ENCODE peak calls at places on chromosomes 3 and 15, in seven cellular contexts. V is brain microvascular endothelial cell, O is cardiac fibroblast, L is breast epithelium, Z is NT2/D1, P is psoas muscle, W is fibroblast of the aortic adventitia. J is an unnamed sample.

GRCh38 chr3:169454823-169455222 is 208.7 kb downstream of the MECOM start:
- DNase-seq in P (no peak), L (no peak), W (peak), V (peak), Z (no peak), O (peak), J (no peak)

GRCh38 chr3:48503406-48504050 is 446 bp downstream of the SHISA5 start:
- DNase-seq in Z (peak), P (peak), O (peak), V (peak), W (peak), L (no peak), J (no peak)

GRCh38 chr3:155332668-155333160 is 39.2 kb upstream of the STRIT1 start:
- DNase-seq in P (no peak), V (no peak), W (no peak), O (no peak), Z (no peak), L (no peak), J (no peak)

GRCh38 chr15:88401269-88401971 is 65.8 kb downstream of the MRPL46 start:
- DNase-seq in O (no peak), V (no peak), Z (no peak), P (no peak), W (peak), L (no peak), J (no peak)

GRCh38 chr3:98592345-98592935 is 971 bp downstream of the CPOX start:
- DNase-seq in L (no peak), W (no peak), Z (no peak), V (no peak), O (no peak), P (no peak), J (no peak)

GRCh38 chr3:153028336-153028735 is 133.7 kb upstream of the RAP2B start:
- DNase-seq in W (peak), Z (no peak), L (no peak), O (peak), P (no peak), V (no peak), J (no peak)

GRCh38 chr3:58623961-58624360 is 42.6 kb downstream of the FAM3D start:
- DNase-seq in V (no peak), L (no peak), O (peak), P (no peak), Z (no peak), W (peak), J (no peak)

GRCh38 chr3:108472011-108472591 is 38.3 kb downstream of the MYH15 start:
- DNase-seq in W (peak), L (no peak), P (no peak), V (peak), O (peak), Z (no peak), J (peak)

GRCh38 chr3:127073931-127074820 is 91.3 kb downstream of the PLXNA1 start:
- DNase-seq in W (peak), L (no peak), O (peak), Z (no peak), V (peak), P (peak), J (no peak)

GRCh38 chr3:62679988-62680387 is 195.2 kb downstream of the CADPS start:
- DNase-seq in Z (no peak), V (no peak), P (no peak), O (no peak), W (no peak), L (no peak), J (no peak)

GRCh38 chr3:78745847-78746246 is 1022.0 kb downstream of the ROBO1 start:
- DNase-seq in V (no peak), L (no peak), P (no peak), Z (no peak), W (no peak), O (no peak), J (no peak)

GRCh38 chr3:188948658-188949400 is 222.9 kb upstream of the TPRG1 start:
- DNase-seq in P (no peak), L (no peak), Z (peak), V (peak), W (peak), O (peak), J (peak)

GRCh38 chr3:141104151-141104741 is 53.1 kb downstream of the SPSB4 start:
- DNase-seq in Z (no peak), W (no peak), L (no peak), V (no peak), O (no peak), P (no peak), J (no peak)

GRCh38 chr3:100129944-100130343 is 15.6 kb upstream of the FILIP1L start:
- DNase-seq in O (no peak), V (no peak), Z (no peak), L (no peak), P (no peak), W (no peak), J (no peak)

GRCh38 chr3:48661501-48662139 is 1.1 kb downstream of the CELSR3 start:
- DNase-seq in O (peak), L (peak), P (peak), V (peak), Z (no peak), W (peak), J (peak)

GRCh38 chr15:29270169-29270955 is 740 bp upstream of the NSMCE3 start:
- DNase-seq in P (no peak), L (no peak), O (peak), V (no peak), W (peak), Z (no peak), J (no peak)

GRCh38 chr3:142470826-142471225 is 23.0 kb upstream of the XRN1 start:
- DNase-seq in L (no peak), V (no peak), P (no peak), Z (no peak), O (no peak), W (no peak), J (no peak)

GRCh38 chr3:37920156-37920686 is 58.5 kb downstream of the CTDSPL start:
- DNase-seq in P (no peak), L (no peak), V (no peak), O (no peak), W (no peak), Z (no peak), J (no peak)

GRCh38 chr15:58147151-58147550 is 9.0 kb downstream of the AQP9 start:
- DNase-seq in Z (no peak), W (no peak), P (no peak), V (no peak), O (no peak), L (no peak), J (no peak)

GRCh38 chr15:99961011-99961441 is 227.8 kb upstream of the LYSMD4 start:
- DNase-seq in W (no peak), O (peak), Z (no peak), V (peak), L (peak), P (no peak), J (no peak)

GRCh38 chr3:67678665-67679064 is 24.3 kb upstream of the SUCLG2 start:
- DNase-seq in V (no peak), L (no peak), W (no peak), P (no peak), Z (no peak), O (no peak), J (no peak)

GRCh38 chr15:33068007-33068441 is 126.5 kb downstream of the FMN1 start:
- DNase-seq in V (peak), Z (no peak), W (no peak), L (peak), P (peak), O (no peak), J (peak)

GRCh38 chr3:136750209-136750921 is 1.8 kb downstream of the STAG1 start:
- DNase-seq in L (no peak), P (no peak), W (peak), V (no peak), Z (no peak), O (no peak), J (no peak)

GRCh38 chr3:107994181-107994580 is 96.7 kb downstream of the CD47 start:
- DNase-seq in W (no peak), Z (no peak), O (no peak), V (no peak), P (no peak), L (no peak), J (no peak)

GRCh38 chr15:86863226-86863915 is 783.7 kb downstream of the AGBL1 start:
- DNase-seq in Z (peak), L (no peak), O (no peak), V (peak), W (peak), P (peak), J (no peak)

GRCh38 chr3:175342196-175342595 is 483.1 kb downstream of the NAALADL2 start:
- DNase-seq in P (no peak), Z (no peak), O (no peak), V (peak), W (peak), L (no peak), J (no peak)

GRCh38 chr3:195263193-195263924 is 7.6 kb downstream of the XXYLT1 start:
- DNase-seq in O (no peak), Z (no peak), L (no peak), V (no peak), W (no peak), P (no peak), J (peak)

GRCh38 chr3:154852515-154852914 is 227.6 kb upstream of the MME start:
- DNase-seq in V (no peak), W (no peak), P (no peak), O (no peak), L (no peak), Z (no peak), J (no peak)

DNA sequence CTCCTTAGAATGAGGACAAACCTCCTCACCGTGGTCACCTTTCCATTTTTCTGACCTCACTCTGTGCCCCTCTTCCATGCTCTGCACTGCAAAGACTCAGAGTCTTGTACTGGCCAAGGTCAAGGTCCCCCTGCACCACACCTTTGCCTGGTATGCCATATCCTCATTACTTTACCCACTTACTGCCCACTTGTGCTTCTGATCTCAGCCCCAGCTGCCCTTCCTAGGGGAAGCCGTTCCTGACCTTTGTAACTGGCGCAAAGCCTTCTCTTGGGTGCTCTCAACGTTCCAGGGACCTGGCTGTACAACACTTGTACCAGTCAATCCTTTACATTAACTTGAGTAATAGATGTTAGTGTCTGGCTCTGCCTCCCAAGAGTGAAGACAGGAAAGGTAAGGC is 256.0 kb downstream of the SV2B start:
- DNase-seq in Z (no peak), V (no peak), P (no peak), L (no peak), O (no peak), W (no peak), J (no peak)
- H3K4me3 ChIP-seq in Z (no peak), V (no peak), P (no peak), L (no peak), O (no peak), W (no peak), J (no peak)

GRCh38 chr3:158920375-158920774 is 118.5 kb downstream of the MFSD1 start:
- DNase-seq in V (no peak), O (no peak), W (no peak), Z (no peak), P (no peak), L (no peak), J (no peak)
- H3K4me3 ChIP-seq in V (no peak), O (no peak), W (no peak), Z (no peak), P (no peak), L (no peak), J (no peak)

DNA sequence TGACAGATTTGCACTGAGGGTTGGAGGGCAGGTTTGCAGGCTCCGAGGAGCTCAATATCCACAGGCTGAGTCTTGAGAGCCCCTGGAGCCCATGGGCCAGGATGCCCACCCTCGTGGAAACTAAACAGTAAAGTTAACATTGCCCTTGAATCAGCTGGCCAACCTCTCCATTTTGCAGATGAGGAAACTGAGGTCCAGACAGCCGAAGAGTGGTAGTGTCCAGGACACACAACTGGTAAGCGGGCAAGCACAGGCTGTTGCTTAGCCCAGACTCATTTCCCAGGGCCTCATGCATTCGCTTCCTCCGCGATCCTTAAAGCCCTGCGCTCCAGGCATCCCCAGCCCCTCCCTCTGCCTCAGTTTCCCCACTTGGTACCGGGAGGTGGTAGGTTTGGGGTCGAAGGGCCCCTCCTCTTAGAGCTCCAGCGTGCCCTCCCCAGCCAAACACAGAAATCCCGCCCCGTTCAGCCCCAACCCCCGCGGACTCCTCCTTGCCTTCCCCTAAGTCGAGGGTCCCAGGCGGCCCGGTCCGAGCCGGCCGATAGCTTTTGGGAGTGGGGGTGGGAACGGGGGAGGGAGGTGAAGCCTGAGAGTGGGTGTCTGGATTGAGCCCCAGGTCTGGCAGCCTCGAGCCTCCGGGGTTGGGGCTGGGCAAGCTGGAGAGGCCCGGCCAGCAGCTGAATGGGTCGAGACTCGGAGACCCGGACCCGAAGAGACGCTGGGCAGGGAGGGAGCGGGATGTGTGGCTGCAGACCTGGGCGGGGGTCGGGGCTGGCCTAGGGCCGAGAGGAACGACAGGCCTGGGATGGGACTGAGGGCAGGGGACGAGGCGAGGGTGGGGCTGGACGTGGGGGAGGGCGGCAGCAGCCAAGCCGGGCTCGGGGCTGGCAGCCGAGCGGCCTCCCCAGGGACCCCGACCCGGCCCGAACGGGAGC is 3.6 kb downstream of the PTH1R start:
- DNase-seq in V (no peak), O (no peak), Z (no peak), L (no peak), W (no peak), P (no peak), J (no peak)
- H3K4me3 ChIP-seq in V (peak), O (peak), Z (peak), L (peak), W (no peak), P (peak), J (no peak)

GRCh38 chr3:12780776-12781175 is 15.7 kb upstream of the CAND2 start:
- DNase-seq in V (no peak), O (no peak), W (no peak), L (no peak), P (no peak), Z (no peak), J (no peak)
- H3K4me3 ChIP-seq in V (no peak), O (no peak), W (no peak), L (no peak), P (no peak), Z (no peak), J (no peak)

DNA sequence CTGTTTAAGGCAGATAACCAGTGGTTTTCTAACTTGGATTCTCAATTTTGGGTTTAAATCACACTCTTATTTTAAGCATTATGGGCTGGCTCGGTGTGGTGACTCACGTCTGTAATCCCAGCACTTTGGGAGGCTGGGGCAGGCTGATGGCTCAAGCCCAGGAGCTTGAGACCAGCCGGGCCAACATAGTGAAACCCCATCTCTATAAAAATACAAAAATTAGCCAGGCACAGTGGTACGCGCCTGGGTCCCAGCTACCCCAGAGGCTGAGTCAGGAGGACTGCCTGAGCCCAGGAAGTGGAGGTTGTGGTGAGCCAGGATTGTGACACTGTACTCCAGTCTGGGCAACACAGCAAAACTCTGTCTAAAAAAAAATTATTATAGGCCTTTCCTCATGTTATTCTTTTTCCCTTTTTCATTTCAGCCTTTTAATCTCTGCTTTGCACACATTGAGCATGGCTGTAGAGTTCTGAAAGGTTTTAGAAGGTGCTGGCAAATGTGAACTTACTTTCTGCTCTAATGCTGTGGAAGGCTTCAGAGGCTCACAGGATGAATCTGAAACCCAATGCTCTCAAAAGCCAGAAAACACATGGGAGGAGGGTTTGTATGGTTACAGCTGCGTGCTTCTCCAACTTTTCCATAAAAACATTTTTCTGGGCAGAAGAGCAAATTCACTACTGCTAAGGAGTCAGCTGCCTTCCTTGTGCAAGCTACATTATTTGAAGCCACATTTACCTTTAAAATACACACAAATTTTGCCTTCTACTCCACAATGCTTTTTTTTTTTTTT is 32.5 kb downstream of the CHAC1 start:
- DNase-seq in L (no peak), P (no peak), O (no peak), W (peak), V (peak), Z (no peak), J (peak)
- H3K4me3 ChIP-seq in L (no peak), P (no peak), O (no peak), W (no peak), V (no peak), Z (no peak), J (no peak)

GRCh38 chr15:45253330-45253729 is 1.3 kb downstream of the SLC28A2 start:
- DNase-seq in W (no peak), V (no peak), P (no peak), Z (no peak), L (no peak), O (no peak), J (no peak)
- H3K4me3 ChIP-seq in W (no peak), V (no peak), P (no peak), Z (no peak), L (no peak), O (no peak), J (no peak)

GRCh38 chr15:69014454-69014853 is at the start of gene NOX5:
- DNase-seq in O (no peak), L (no peak), Z (no peak), P (no peak), W (no peak), V (no peak), J (no peak)
- H3K4me3 ChIP-seq in O (no peak), L (no peak), Z (no peak), P (no peak), W (no peak), V (no peak), J (no peak)

J was measured in SJSA1.